ENCODE peak calls at places on chromosomes 3 and 15, in seven cellular contexts. N, M, O, Z, G, S and J are unnamed samples.
A peak's percentile ranks its signal among the peaks of the same experiment; 100 is the strongest.

GRCh38 chr3:183644244-183644643 is 8.8 kb downstream of the KLHL24 start:
- DNase-seq in N (no peak), M (no peak), O (no peak), Z (no peak), G (no peak), S (no peak), J (no peak)

GRCh38 chr3:12253944-12254343 is 34.9 kb upstream of the PPARG start:
- DNase-seq in N (no peak), M (peak; percentile 15), O (no peak), Z (no peak), G (no peak), S (no peak), J (no peak)

GRCh38 chr3:139267300-139268246 is 76.2 kb upstream of the MRPS22 start:
- DNase-seq in N (no peak), M (no peak), O (no peak), Z (peak; percentile 48), G (no peak), S (no peak), J (no peak)

GRCh38 chr3:108780235-108780634 is 23.0 kb upstream of the RETNLB start:
- DNase-seq in N (no peak), M (no peak), O (no peak), Z (no peak), G (no peak), S (no peak), J (no peak)

GRCh38 chr3:158313344-158313927 is 203.5 kb downstream of the RSRC1 start:
- DNase-seq in N (no peak), M (peak; percentile 64), O (peak; percentile 39), Z (peak; percentile 31), G (no peak), S (no peak), J (no peak)

GRCh38 chr3:157079677-157080369 is 80.1 kb downstream of the CCNL1 start:
- DNase-seq in N (no peak), M (no peak), O (no peak), Z (no peak), G (no peak), S (no peak), J (no peak)

GRCh38 chr15:98737122-98737521 is 88.8 kb downstream of the IGF1R start:
- DNase-seq in N (no peak), M (no peak), O (no peak), Z (no peak), G (no peak), S (no peak), J (no peak)

GRCh38 chr15:57445872-57446271 is 69.6 kb downstream of the CGNL1 start:
- DNase-seq in N (no peak), M (peak; percentile 45), O (no peak), Z (no peak), G (no peak), S (no peak), J (no peak)

GRCh38 chr3:37986479-37987314 is 3.9 kb upstream of the VILL start:
- DNase-seq in N (no peak), M (no peak), O (no peak), Z (peak; percentile 81), G (peak; percentile 21), S (peak; percentile 60), J (peak; percentile 4)

GRCh38 chr15:58369956-58370355 is 61.8 kb upstream of the LIPC start:
- DNase-seq in N (no peak), M (no peak), O (no peak), Z (no peak), G (no peak), S (no peak), J (no peak)

GRCh38 chr15:70164156-70164900 is 66.6 kb upstream of the TLE3 start:
- DNase-seq in N (no peak), M (no peak), O (no peak), Z (no peak), G (no peak), S (no peak), J (no peak)

GRCh38 chr3:127013758-127014535 is 31.0 kb downstream of the PLXNA1 start:
- DNase-seq in N (no peak), M (no peak), O (no peak), Z (no peak), G (no peak), S (peak; percentile 69), J (no peak)

GRCh38 chr3:33886015-33886414 is 87.6 kb downstream of the PDCD6IP start:
- DNase-seq in N (no peak), M (no peak), O (no peak), Z (no peak), G (no peak), S (no peak), J (no peak)

GRCh38 chr15:76968310-76968709 is 26.6 kb upstream of the PSTPIP1 start:
- DNase-seq in N (no peak), M (no peak), O (no peak), Z (no peak), G (no peak), S (no peak), J (no peak)

GRCh38 chr3:192372001-192372400 is 355.3 kb downstream of the FGF12 start:
- DNase-seq in N (no peak), M (no peak), O (no peak), Z (no peak), G (no peak), S (no peak), J (no peak)

GRCh38 chr15:27844018-27844666 is 255.0 kb downstream of the OCA2 start:
- DNase-seq in N (no peak), M (no peak), O (no peak), Z (no peak), G (no peak), S (no peak), J (no peak)

GRCh38 chr3:187013080-187013838 is 82.9 kb downstream of the ST6GAL1 start:
- DNase-seq in N (no peak), M (no peak), O (no peak), Z (no peak), G (no peak), S (no peak), J (no peak)

GRCh38 chr15:45583731-45584639 is 3.2 kb upstream of the BLOC1S6 start:
- DNase-seq in N (peak; percentile 59), M (peak; percentile 31), O (no peak), Z (no peak), G (peak; percentile 21), S (no peak), J (no peak)

GRCh38 chr15:58383876-58384275 is 47.9 kb upstream of the LIPC start:
- DNase-seq in N (no peak), M (peak; percentile 42), O (no peak), Z (no peak), G (no peak), S (peak; percentile 34), J (no peak)

GRCh38 chr3:15750143-15750542 is 47.6 kb downstream of the ANKRD28 start:
- DNase-seq in N (no peak), M (no peak), O (no peak), Z (no peak), G (no peak), S (no peak), J (no peak)

GRCh38 chr3:9503283-9503682 is 50.3 kb downstream of the LHFPL4 start:
- DNase-seq in N (no peak), M (peak; percentile 74), O (peak; percentile 71), Z (peak; percentile 72), G (peak; percentile 60), S (peak; percentile 90), J (peak; percentile 91)

GRCh38 chr3:143769663-143770062 is 78.6 kb downstream of the SLC9A9 start:
- DNase-seq in N (no peak), M (no peak), O (no peak), Z (no peak), G (no peak), S (no peak), J (no peak)

GRCh38 chr15:52241489-52241888 is 50.3 kb upstream of the GNB5 start:
- DNase-seq in N (no peak), M (no peak), O (no peak), Z (no peak), G (no peak), S (no peak), J (no peak)
- H3K36me3 ChIP-seq in N (no peaks in the 10 kb centered on the region), M (no peaks in the 10 kb centered on the region), O (peaks cover 21% of the 10 kb centered on the region), Z (peaks cover 15% of the 10 kb centered on the region), G (no peaks in the 10 kb centered on the region), S (peaks cover 20% of the 10 kb centered on the region), J (no peaks in the 10 kb centered on the region)

GRCh38 chr3:49530231-49530630 is 24.0 kb upstream of the BSN start:
- DNase-seq in N (no peak), M (no peak), O (no peak), Z (no peak), G (no peak), S (no peak), J (no peak)

GRCh38 chr3:49533031-49533430 is 21.2 kb upstream of the BSN start:
- DNase-seq in N (no peak), M (no peak), O (no peak), Z (no peak), G (no peak), S (no peak), J (no peak)

GRCh38 chr3:49529567-49529966 is 24.7 kb upstream of the BSN start:
- DNase-seq in N (no peak), M (no peak), O (no peak), Z (no peak), G (no peak), S (no peak), J (no peak)

GRCh38 chr3:49531715-49532114 is 22.6 kb upstream of the BSN start:
- DNase-seq in N (no peak), M (no peak), O (no peak), Z (no peak), G (no peak), S (no peak), J (no peak)

DNA sequence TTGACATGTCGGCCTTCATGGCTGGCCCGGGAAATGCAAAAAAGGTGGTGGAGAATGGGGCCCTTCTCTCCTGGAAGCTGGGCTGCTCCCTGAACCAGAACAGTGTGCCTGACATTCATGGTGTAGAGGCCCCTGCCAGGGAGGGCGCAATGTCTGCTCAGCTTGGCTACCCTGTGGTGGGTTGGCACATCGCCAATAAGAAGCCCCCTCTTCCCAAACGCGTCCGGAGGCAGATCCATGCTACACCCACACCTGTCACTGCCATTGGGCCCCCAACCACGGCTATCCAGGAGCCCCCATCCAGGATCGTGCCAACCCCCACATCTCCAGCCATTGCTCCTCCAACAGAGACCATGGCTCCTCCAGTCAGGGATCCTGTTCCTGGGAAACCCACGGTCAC is 23.1 kb upstream of the BSN start:
- DNase-seq in N (no peak), M (no peak), O (no peak), Z (no peak), G (no peak), S (no peak), J (no peak)
- H3K36me3 ChIP-seq in N (peaks cover 5% of the 10 kb centered on the region), M (no peaks in the 10 kb centered on the region), O (peaks cover 12% of the 10 kb centered on the region), Z (peaks cover 17% of the 10 kb centered on the region), G (no peaks in the 10 kb centered on the region), S (peaks cover 12% of the 10 kb centered on the region), J (no peaks in the 10 kb centered on the region)

DNA sequence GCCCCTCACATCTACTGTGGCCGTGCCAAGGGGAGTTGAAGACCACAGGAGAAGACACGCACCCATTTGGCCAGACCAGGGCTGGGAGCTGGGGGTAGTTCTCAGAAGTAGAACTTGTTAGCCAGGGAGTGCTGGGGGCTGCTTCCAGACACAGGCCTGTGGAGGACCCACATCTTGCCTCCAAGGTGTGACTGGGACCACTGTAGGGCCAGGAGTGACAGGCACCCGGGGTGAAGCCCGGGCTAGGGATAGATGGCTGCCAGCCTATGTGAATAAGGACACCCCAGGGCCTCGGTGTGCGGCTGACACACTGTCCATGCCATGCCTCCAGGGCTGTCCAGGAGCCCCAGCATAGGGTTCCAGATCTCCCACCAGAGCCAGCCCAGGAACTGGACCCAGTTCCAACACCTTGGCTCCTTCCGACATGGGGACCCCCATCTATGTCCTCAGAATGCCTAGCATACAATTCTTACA is 1.8 kb downstream of the ANPEP start:
- DNase-seq in N (no peak), M (no peak), O (no peak), Z (no peak), G (no peak), S (no peak), J (no peak)
- H3K36me3 ChIP-seq in N (no peaks in the 10 kb centered on the region), M (no peaks in the 10 kb centered on the region), O (no peaks in the 10 kb centered on the region), Z (no peaks in the 10 kb centered on the region), G (no peaks in the 10 kb centered on the region), S (no peaks in the 10 kb centered on the region), J (no peaks in the 10 kb centered on the region)

GRCh38 chr15:48442011-48442410 is 110.8 kb downstream of the DUT start:
- DNase-seq in N (no peak), M (no peak), O (no peak), Z (no peak), G (no peak), S (no peak), J (no peak)
- H3K36me3 ChIP-seq in N (peaks cover 11% of the 10 kb centered on the region), M (no peaks in the 10 kb centered on the region), O (no peaks in the 10 kb centered on the region), Z (no peaks in the 10 kb centered on the region), G (peaks cover 11% of the 10 kb centered on the region), S (no peaks in the 10 kb centered on the region), J (no peaks in the 10 kb centered on the region)